ENCODE peak calls at places on chromosome 6, in five cellular contexts. M is heart right ventricle, Z is HTR-8/SVneo, P is GM12878, T is astrocyte of the spinal cord. W is an unnamed sample.
A peak's percentile ranks its signal among the peaks of the same experiment; 100 is the strongest.

GRCh38 chr6:11229267-11230043 is 3.0 kb downstream of the NEDD9 start:
- DNase-seq in M (no peak), Z (no peak), P (no peak), T (peak; percentile 40), W (peak; percentile 64)

GRCh38 chr6:16723833-16724232 is 37.4 kb downstream of the ATXN1 start:
- DNase-seq in M (no peak), Z (peak; percentile 66), P (no peak), T (peak; percentile 95), W (peak; percentile 36)

GRCh38 chr6:56046576-56046975 is 171.2 kb upstream of the BMP5 start:
- DNase-seq in M (peak; percentile 17), Z (no peak), P (no peak), T (peak; percentile 92), W (peak; percentile 96)

GRCh38 chr6:73798592-73798991 is 102.6 kb downstream of the CD109 start:
- DNase-seq in M (peak; percentile 52), Z (peak; percentile 40), P (no peak), T (peak; percentile 92), W (peak; percentile 88)

GRCh38 chr6:10643214-10643641 is 51.2 kb downstream of the C6orf52 start:
- DNase-seq in M (no peak), Z (no peak), P (no peak), T (no peak), W (no peak)

GRCh38 chr6:35496851-35497570 is at the start of gene TEAD3:
- DNase-seq in M (peak; percentile 59), Z (peak; percentile 82), P (no peak), T (peak; percentile 47), W (peak; percentile 10)

GRCh38 chr6:166381733-166382499 is 824 bp downstream of the MPC1 start:
- DNase-seq in M (peak; percentile 58), Z (peak; percentile 20), P (peak; percentile 42), T (peak; percentile 41), W (peak; percentile 63)

GRCh38 chr6:16237242-16237641 is 1.1 kb upstream of the GMPR start:
- DNase-seq in M (no peak), Z (no peak), P (no peak), T (no peak), W (no peak)

GRCh38 chr6:150897400-150897943 is 32.0 kb downstream of the MTHFD1L start:
- DNase-seq in M (no peak), Z (no peak), P (peak; percentile 51), T (no peak), W (peak; percentile 61)

GRCh38 chr6:53873922-53874321 is 79.1 kb downstream of the LRRC1 start:
- DNase-seq in M (no peak), Z (no peak), P (no peak), T (no peak), W (no peak)

GRCh38 chr6:46637145-46637544 is 15.5 kb downstream of the CYP39A1 start:
- DNase-seq in M (no peak), Z (no peak), P (no peak), T (peak; percentile 7), W (no peak)

GRCh38 chr6:100465701-100466409 is 1.1 kb upstream of the SIM1 start:
- DNase-seq in M (no peak), Z (no peak), P (no peak), T (peak; percentile 38), W (no peak)

GRCh38 chr6:132209351-132209750 is 191.9 kb downstream of the MOXD1 start:
- DNase-seq in M (no peak), Z (no peak), P (no peak), T (no peak), W (no peak)

GRCh38 chr6:1244278-1244677 is 67.6 kb upstream of the FOXQ1 start:
- DNase-seq in M (no peak), Z (no peak), P (no peak), T (no peak), W (no peak)

GRCh38 chr6:160992323-160993314 is 1.1 kb downstream of the MAP3K4 start:
- DNase-seq in M (peak; percentile 59), Z (peak; percentile 50), P (no peak), T (peak; percentile 80), W (peak; percentile 69)

GRCh38 chr6:4345543-4345942 is 210.2 kb upstream of the ECI2 start:
- DNase-seq in M (peak; percentile 66), Z (no peak), P (no peak), T (no peak), W (no peak)

GRCh38 chr6:33746036-33746600 is 587 bp downstream of the IP6K3 start:
- DNase-seq in M (peak; percentile 65), Z (peak; percentile 67), P (no peak), T (peak; percentile 45), W (no peak)

GRCh38 chr6:3383525-3383924 is 73.3 kb downstream of the SLC22A23 start:
- DNase-seq in M (no peak), Z (no peak), P (peak; percentile 75), T (peak; percentile 54), W (no peak)

GRCh38 chr6:47130086-47130485 is 88.0 kb upstream of the ADGRF1 start:
- DNase-seq in M (no peak), Z (no peak), P (no peak), T (no peak), W (no peak)

GRCh38 chr6:55841341-55841740 is 34.0 kb downstream of the BMP5 start:
- DNase-seq in M (no peak), Z (no peak), P (no peak), T (no peak), W (no peak)